ENCODE peak calls at places on chromosomes 16 and 17, in six cellular contexts. One of them, this sample, is unnamed.

GRCh38 chr16:85057948-85058347 is 30.4 kb downstream of the KIAA0513 start:
- DNase-seq in M059J: no peak
- DNase-seq in HFFc6: no peak
- DNase-seq in AG08395: no peak
- DNase-seq in IMR-90: no peak
- DNase-seq in H1: no peak
- DNase-seq in this sample: no peak

GRCh38 chr17:8185580-8186445 is 4.2 kb downstream of the BORCS6 start:
- DNase-seq in IMR-90: peak; percentile 57
- DNase-seq in M059J: peak; percentile 72
- DNase-seq in HFFc6: peak; percentile 56
- DNase-seq in H1: no peak
- DNase-seq in AG08395: peak; percentile 67
- DNase-seq in this sample: no peak

GRCh38 chr16:57938936-57939871 is 31.7 kb downstream of the CNGB1 start:
- DNase-seq in AG08395: peak; percentile 92
- DNase-seq in M059J: peak; percentile 92
- DNase-seq in IMR-90: peak; percentile 20
- DNase-seq in H1: no peak
- DNase-seq in HFFc6: peak; percentile 38
- DNase-seq in this sample: no peak

GRCh38 chr16:65229191-65229662 is 107.4 kb upstream of the CDH11 start:
- DNase-seq in HFFc6: peak; percentile 55
- DNase-seq in H1: no peak
- DNase-seq in M059J: peak; percentile 9
- DNase-seq in IMR-90: peak; percentile 86
- DNase-seq in AG08395: peak; percentile 25
- DNase-seq in this sample: no peak

GRCh38 chr16:53576228-53576627 is 73.2 kb upstream of the AKTIP start:
- DNase-seq in IMR-90: no peak
- DNase-seq in AG08395: no peak
- DNase-seq in M059J: no peak
- DNase-seq in HFFc6: no peak
- DNase-seq in H1: no peak
- DNase-seq in this sample: no peak

GRCh38 chr17:1693339-1693738 is 8.7 kb upstream of the PRPF8 start:
- DNase-seq in IMR-90: peak; percentile 44
- DNase-seq in AG08395: no peak
- DNase-seq in HFFc6: peak; percentile 11
- DNase-seq in H1: no peak
- DNase-seq in M059J: peak; percentile 37
- DNase-seq in this sample: no peak

GRCh38 chr17:76529643-76530488 is 7.6 kb downstream of the CYGB start:
- DNase-seq in IMR-90: peak; percentile 70
- DNase-seq in HFFc6: peak; percentile 38
- DNase-seq in H1: no peak
- DNase-seq in M059J: peak; percentile 81
- DNase-seq in AG08395: peak; percentile 69
- DNase-seq in this sample: no peak

GRCh38 chr16:11742041-11742535 is 569 bp downstream of the TXNDC11 start:
- DNase-seq in M059J: peak; percentile 44
- DNase-seq in IMR-90: no peak
- DNase-seq in H1: no peak
- DNase-seq in HFFc6: no peak
- DNase-seq in AG08395: peak; percentile 9
- DNase-seq in this sample: no peak

GRCh38 chr16:8854298-8854948 is 14.4 kb downstream of the CARHSP1 start:
- DNase-seq in M059J: no peak
- DNase-seq in HFFc6: no peak
- DNase-seq in AG08395: no peak
- DNase-seq in H1: no peak
- DNase-seq in IMR-90: no peak
- DNase-seq in this sample: no peak

GRCh38 chr17:41816637-41817320 is 4.0 kb downstream of the FKBP10 start:
- DNase-seq in H1: no peak
- DNase-seq in AG08395: no peak
- DNase-seq in M059J: no peak
- DNase-seq in HFFc6: no peak
- DNase-seq in IMR-90: no peak
- DNase-seq in this sample: no peak

GRCh38 chr16:316741-317464 is 33.9 kb downstream of the PDIA2 start:
- DNase-seq in AG08395: no peak
- DNase-seq in IMR-90: no peak
- DNase-seq in H1: no peak
- DNase-seq in M059J: no peak
- DNase-seq in HFFc6: no peak
- DNase-seq in this sample: no peak

GRCh38 chr17:39769974-39770587 is 32.3 kb downstream of the GRB7 start:
- DNase-seq in M059J: peak; percentile 97
- DNase-seq in AG08395: no peak
- DNase-seq in HFFc6: peak; percentile 69
- DNase-seq in IMR-90: peak; percentile 32
- DNase-seq in H1: no peak
- DNase-seq in this sample: no peak

GRCh38 chr17:14197582-14197981 is 39.1 kb downstream of the CDRT15 start:
- DNase-seq in H1: no peak
- DNase-seq in AG08395: no peak
- DNase-seq in HFFc6: no peak
- DNase-seq in IMR-90: no peak
- DNase-seq in M059J: no peak
- DNase-seq in this sample: no peak

GRCh38 chr17:69581061-69581955 is 166.8 kb downstream of the MAP2K6 start:
- DNase-seq in HFFc6: no peak
- DNase-seq in AG08395: no peak
- DNase-seq in H1: no peak
- DNase-seq in M059J: peak; percentile 84
- DNase-seq in IMR-90: peak; percentile 47
- DNase-seq in this sample: no peak

GRCh38 chr16:67781548-67781921 is 24.8 kb downstream of the RANBP10 start:
- DNase-seq in HFFc6: no peak
- DNase-seq in IMR-90: no peak
- DNase-seq in H1: no peak
- DNase-seq in M059J: no peak
- DNase-seq in AG08395: no peak
- DNase-seq in this sample: no peak

GRCh38 chr17:17151962-17152361 is 54.2 kb downstream of the PLD6 start:
- DNase-seq in AG08395: peak; percentile 94
- DNase-seq in HFFc6: peak; percentile 95
- DNase-seq in M059J: peak; percentile 98
- DNase-seq in H1: no peak
- DNase-seq in IMR-90: peak; percentile 96
- DNase-seq in this sample: no peak

GRCh38 chr17:6491071-6491700 is 46.9 kb downstream of the PIMREG start:
- DNase-seq in IMR-90: no peak
- DNase-seq in HFFc6: no peak
- DNase-seq in H1: no peak
- DNase-seq in AG08395: no peak
- DNase-seq in M059J: no peak
- DNase-seq in this sample: no peak

GRCh38 chr16:79973320-79973719 is 372.8 kb upstream of the MAF start:
- DNase-seq in HFFc6: no peak
- DNase-seq in IMR-90: no peak
- DNase-seq in H1: no peak
- DNase-seq in M059J: no peak
- DNase-seq in AG08395: no peak
- DNase-seq in this sample: no peak

GRCh38 chr16:46974352-46974751 is 878 bp upstream of the DNAJA2 start:
- DNase-seq in HFFc6: no peak
- DNase-seq in H1: no peak
- DNase-seq in IMR-90: no peak
- DNase-seq in M059J: peak; percentile 11
- DNase-seq in AG08395: no peak
- DNase-seq in this sample: no peak

GRCh38 chr16:21088646-21089538 is 61.8 kb downstream of the DNAH3 start:
- DNase-seq in H1: no peak
- DNase-seq in HFFc6: peak; percentile 67
- DNase-seq in AG08395: peak; percentile 46
- DNase-seq in IMR-90: peak; percentile 69
- DNase-seq in M059J: peak; percentile 69
- DNase-seq in this sample: no peak

GRCh38 chr16:11016993-11017392 is 72.6 kb downstream of the CLEC16A start:
- DNase-seq in AG08395: peak; percentile 72
- DNase-seq in IMR-90: peak; percentile 58
- DNase-seq in H1: no peak
- DNase-seq in HFFc6: peak; percentile 37
- DNase-seq in M059J: peak; percentile 80
- DNase-seq in this sample: no peak

GRCh38 chr16:49734330-49734729 is 121.6 kb downstream of the ZNF423 start:
- DNase-seq in IMR-90: no peak
- DNase-seq in M059J: no peak
- DNase-seq in AG08395: no peak
- DNase-seq in HFFc6: no peak
- DNase-seq in H1: no peak
- DNase-seq in this sample: no peak

GRCh38 chr16:23377071-23377931 is 75.2 kb downstream of the SCNN1B start:
- DNase-seq in M059J: no peak
- DNase-seq in AG08395: no peak
- DNase-seq in H1: no peak
- DNase-seq in HFFc6: no peak
- DNase-seq in IMR-90: no peak
- DNase-seq in this sample: no peak

GRCh38 chr17:73091410-73091769 is 1.1 kb downstream of the SLC39A11 start:
- DNase-seq in IMR-90: no peak
- DNase-seq in AG08395: no peak
- DNase-seq in H1: no peak
- DNase-seq in HFFc6: no peak
- DNase-seq in M059J: no peak
- DNase-seq in this sample: no peak

GRCh38 chr16:81095653-81095952 is 592 bp downstream of the GCSH start:
- DNase-seq in HFFc6: no peak
- DNase-seq in H1: no peak
- DNase-seq in IMR-90: no peak
- DNase-seq in AG08395: no peak
- DNase-seq in M059J: no peak
- DNase-seq in this sample: no peak

GRCh38 chr17:39861235-39861634 is 2.9 kb downstream of the IKZF3 start:
- DNase-seq in M059J: no peak
- DNase-seq in AG08395: no peak
- DNase-seq in IMR-90: no peak
- DNase-seq in H1: no peak
- DNase-seq in HFFc6: no peak
- DNase-seq in this sample: no peak

GRCh38 chr17:59914274-59914854 is 21.4 kb downstream of the RPS6KB1 start:
- DNase-seq in AG08395: peak; percentile 70
- DNase-seq in IMR-90: peak; percentile 60
- DNase-seq in H1: no peak
- DNase-seq in HFFc6: peak; percentile 54
- DNase-seq in M059J: peak; percentile 44
- DNase-seq in this sample: no peak

GRCh38 chr16:78195868-78196267 is 96.4 kb downstream of the WWOX start:
- DNase-seq in AG08395: no peak
- DNase-seq in HFFc6: no peak
- DNase-seq in H1: no peak
- DNase-seq in M059J: no peak
- DNase-seq in IMR-90: no peak
- DNase-seq in this sample: no peak

GRCh38 chr17:47253541-47254402 is at the start of gene ITGB3:
- DNase-seq in M059J: peak; percentile 76
- DNase-seq in H1: no peak
- DNase-seq in HFFc6: peak; percentile 66
- DNase-seq in AG08395: peak; percentile 64
- DNase-seq in IMR-90: peak; percentile 67
- DNase-seq in this sample: no peak

GRCh38 chr17:76569607-76570279 is 15.9 kb downstream of the ST6GALNAC2 start:
- DNase-seq in AG08395: no peak
- DNase-seq in HFFc6: no peak
- DNase-seq in M059J: peak; percentile 46
- DNase-seq in IMR-90: no peak
- DNase-seq in H1: no peak
- DNase-seq in this sample: no peak

GRCh38 chr17:2011421-2012371 is 13.4 kb downstream of the RTN4RL1 start:
- DNase-seq in AG08395: peak; percentile 91
- DNase-seq in M059J: peak; percentile 92
- DNase-seq in HFFc6: peak; percentile 38
- DNase-seq in H1: no peak
- DNase-seq in IMR-90: no peak
- DNase-seq in this sample: no peak

GRCh38 chr16:46883690-46884512 is at the start of gene GPT2:
- DNase-seq in H1: peak; percentile 88
- DNase-seq in AG08395: peak; percentile 94
- DNase-seq in M059J: peak; percentile 96
- DNase-seq in HFFc6: peak; percentile 92
- DNase-seq in IMR-90: peak; percentile 95
- DNase-seq in this sample: peak; percentile 91

GRCh38 chr16:11602321-11602720 is 15.6 kb upstream of the LITAF start:
- DNase-seq in M059J: no peak
- DNase-seq in HFFc6: no peak
- DNase-seq in AG08395: no peak
- DNase-seq in H1: no peak
- DNase-seq in IMR-90: no peak
- DNase-seq in this sample: no peak

GRCh38 chr17:5630434-5630833 is 46.1 kb upstream of the NLRP1 start:
- DNase-seq in AG08395: peak; percentile 97
- DNase-seq in H1: no peak
- DNase-seq in IMR-90: peak; percentile 46
- DNase-seq in M059J: no peak
- DNase-seq in HFFc6: peak; percentile 78
- DNase-seq in this sample: no peak

This sample was measured in iPS DF 6.9.